ENCODE peak calls at places on chromosome 14, in five cellular contexts. Y, I, B, T and H are unnamed samples.

GRCh38 chr14:96299441-96299840 is 43.4 kb downstream of the BDKRB1 start:
- DNase-seq in T (no peak), B (no peak), I (no peak), Y (no peak), H (no peak)

GRCh38 chr14:95482967-95483842 is 33.2 kb downstream of the SYNE3 start:
- DNase-seq in Y (no peak), T (no peak), I (no peak), B (no peak), H (no peak)

GRCh38 chr14:38047518-38047917 is 160.2 kb upstream of the SSTR1 start:
- DNase-seq in Y (no peak), T (no peak), I (no peak), B (no peak), H (no peak)

GRCh38 chr14:64510825-64511679 is 6.5 kb downstream of the ZBTB1 start:
- DNase-seq in I (peak), T (no peak), Y (peak), B (peak), H (no peak)

GRCh38 chr14:40983604-40984003 is 623.1 kb upstream of the LRFN5 start:
- DNase-seq in Y (no peak), I (no peak), B (no peak), T (no peak), H (no peak)

GRCh38 chr14:24079521-24080141 is 8.3 kb downstream of the CPNE6 start:
- DNase-seq in I (no peak), T (no peak), Y (peak), B (no peak), H (peak)

GRCh38 chr14:87059060-87059827 is 933.7 kb downstream of the GALC start:
- DNase-seq in Y (no peak), T (no peak), B (no peak), I (no peak), H (no peak)

GRCh38 chr14:23562822-23563472 is 4.6 kb downstream of the AP1G2 start:
- DNase-seq in B (peak), I (peak), Y (peak), T (no peak), H (no peak)

GRCh38 chr14:92692822-92693226 is 55.6 kb downstream of the LGMN start:
- DNase-seq in T (peak), B (peak), Y (peak), I (no peak), H (peak)

GRCh38 chr14:28875937-28876910 is 109.6 kb downstream of the FOXG1 start:
- DNase-seq in I (no peak), Y (no peak), B (no peak), T (no peak), H (no peak)

GRCh38 chr14:104228716-104229620 is 90.6 kb downstream of the KIF26A start:
- DNase-seq in B (no peak), Y (no peak), T (no peak), I (no peak), H (no peak)

GRCh38 chr14:34498684-34499412 is 36.8 kb upstream of the SPTSSA start:
- DNase-seq in T (no peak), Y (peak), B (no peak), I (no peak), H (no peak)

GRCh38 chr14:104119700-104120251 is 18.6 kb upstream of the KIF26A start:
- DNase-seq in B (no peak), T (no peak), Y (no peak), I (no peak), H (no peak)

GRCh38 chr14:68846466-68846865 is 53.6 kb upstream of the ZFP36L1 start:
- DNase-seq in Y (no peak), T (no peak), I (no peak), B (no peak), H (no peak)

GRCh38 chr14:94617366-94617941 is 5.3 kb downstream of the SERPINA3 start:
- DNase-seq in Y (no peak), B (no peak), I (no peak), T (no peak), H (no peak)

GRCh38 chr14:93064411-93065271 is 51.1 kb downstream of the ITPK1 start:
- DNase-seq in B (no peak), Y (no peak), I (no peak), T (no peak), H (no peak)

GRCh38 chr14:64879635-64880381 is at the start of gene SPTB:
- DNase-seq in I (peak), T (peak), B (peak), Y (no peak), H (no peak)

GRCh38 chr14:102908766-102909455 is 13.6 kb upstream of the AMN start:
- DNase-seq in Y (no peak), B (no peak), I (no peak), T (no peak), H (no peak)

GRCh38 chr14:96285667-96286066 is 29.7 kb downstream of the BDKRB1 start:
- DNase-seq in I (no peak), T (no peak), B (no peak), Y (no peak), H (no peak)

GRCh38 chr14:100740931-100741330 is 14.2 kb downstream of the DLK1 start:
- DNase-seq in I (no peak), B (no peak), Y (no peak), T (no peak), H (no peak)